ENCODE peak calls at places on chromosomes 12 and 14, in five cellular contexts. One of them, this sample, is unnamed. For H3K36me3, the result is how much of the 10 kb centered on the place peaks cover.

GRCh38 chr12:82174936-82175335 is 183.3 kb downstream of the CCDC59 start:
- DNase-seq in ovary: no peak
- DNase-seq in stomach: no peak
- DNase-seq in adrenal gland: no peak
- DNase-seq in K562: no peak
- DNase-seq in this sample: no peak

GRCh38 chr14:56532546-56532945 is 47.1 kb upstream of the TMEM260 start:
- DNase-seq in adrenal gland: no peak
- DNase-seq in stomach: no peak
- DNase-seq in ovary: no peak
- DNase-seq in K562: no peak
- DNase-seq in this sample: no peak

GRCh38 chr12:67161322-67161918 is 107.7 kb upstream of the CAND1 start:
- DNase-seq in stomach: peak
- DNase-seq in ovary: no peak
- DNase-seq in adrenal gland: peak
- DNase-seq in K562: peak
- DNase-seq in this sample: no peak

GRCh38 chr14:103905861-103906456 is 22.3 kb upstream of the TDRD9 start:
- DNase-seq in K562: no peak
- DNase-seq in adrenal gland: no peak
- DNase-seq in ovary: no peak
- DNase-seq in stomach: no peak
- DNase-seq in this sample: no peak

GRCh38 chr12:94297876-94298520 is 149.6 kb downstream of the PLXNC1 start:
- DNase-seq in stomach: no peak
- DNase-seq in ovary: no peak
- DNase-seq in adrenal gland: no peak
- DNase-seq in K562: no peak
- DNase-seq in this sample: no peak

GRCh38 chr12:61891632-61892031 is 368.6 kb upstream of the USP15 start:
- DNase-seq in stomach: no peak
- DNase-seq in K562: no peak
- DNase-seq in adrenal gland: peak
- DNase-seq in ovary: no peak
- DNase-seq in this sample: no peak

GRCh38 chr14:98120831-98121464 is 1151.0 kb downstream of the BCL11B start:
- DNase-seq in K562: no peak
- DNase-seq in ovary: no peak
- DNase-seq in stomach: no peak
- DNase-seq in adrenal gland: peak
- DNase-seq in this sample: no peak

GRCh38 chr14:100914597-100915021 is 11.1 kb upstream of the RTL1 start:
- DNase-seq in ovary: no peak
- DNase-seq in stomach: no peak
- DNase-seq in adrenal gland: no peak
- DNase-seq in K562: peak
- DNase-seq in this sample: no peak

GRCh38 chr12:24482044-24482443 is 466.9 kb downstream of the BCAT1 start:
- DNase-seq in K562: no peak
- DNase-seq in adrenal gland: no peak
- DNase-seq in ovary: no peak
- DNase-seq in stomach: no peak
- DNase-seq in this sample: no peak

GRCh38 chr12:119692410-119692809 is 24.5 kb downstream of the PRKAB1 start:
- DNase-seq in ovary: no peak
- DNase-seq in stomach: no peak
- DNase-seq in K562: no peak
- DNase-seq in adrenal gland: no peak
- DNase-seq in this sample: no peak

GRCh38 chr12:72264548-72265175 is 7.5 kb upstream of the TRHDE start:
- DNase-seq in ovary: no peak
- DNase-seq in stomach: no peak
- DNase-seq in adrenal gland: no peak
- DNase-seq in K562: peak
- DNase-seq in this sample: no peak

GRCh38 chr14:66539034-66539433 is 31.1 kb downstream of the GPHN start:
- DNase-seq in K562: no peak
- DNase-seq in ovary: no peak
- DNase-seq in adrenal gland: no peak
- DNase-seq in stomach: no peak
- DNase-seq in this sample: no peak

GRCh38 chr14:35932659-35933159 is 106.6 kb downstream of the BRMS1L start:
- DNase-seq in stomach: no peak
- DNase-seq in K562: no peak
- DNase-seq in ovary: no peak
- DNase-seq in adrenal gland: no peak
- DNase-seq in this sample: no peak

GRCh38 chr14:37384870-37385596 is 187.3 kb downstream of the MIPOL1 start:
- DNase-seq in K562: no peak
- DNase-seq in ovary: no peak
- DNase-seq in adrenal gland: no peak
- DNase-seq in stomach: no peak
- DNase-seq in this sample: no peak

GRCh38 chr14:71139058-71139946 is 232.0 kb downstream of the PCNX1 start:
- DNase-seq in ovary: peak
- DNase-seq in adrenal gland: peak
- DNase-seq in stomach: peak
- DNase-seq in K562: peak
- DNase-seq in this sample: no peak

GRCh38 chr12:6987956-6988573 is 17.4 kb downstream of the EMG1 start:
- DNase-seq in adrenal gland: no peak
- DNase-seq in K562: no peak
- DNase-seq in stomach: peak
- DNase-seq in ovary: no peak
- DNase-seq in this sample: no peak

GRCh38 chr14:95255487-95255886 is 64.2 kb downstream of the CLMN start:
- DNase-seq in ovary: no peak
- DNase-seq in adrenal gland: peak
- DNase-seq in K562: peak
- DNase-seq in stomach: peak
- DNase-seq in this sample: no peak

GRCh38 chr12:7152818-7153217 is 22.6 kb downstream of the CLSTN3 start:
- DNase-seq in K562: no peak
- DNase-seq in ovary: no peak
- DNase-seq in adrenal gland: no peak
- DNase-seq in stomach: no peak
- DNase-seq in this sample: no peak

GRCh38 chr12:122421815-122422737 is at the start of gene CLIP1:
- DNase-seq in K562: peak
- DNase-seq in adrenal gland: peak
- DNase-seq in ovary: peak
- DNase-seq in stomach: peak
- DNase-seq in this sample: peak

GRCh38 chr12:111254106-111254505 is 114.8 kb downstream of the PHETA1 start:
- DNase-seq in ovary: no peak
- DNase-seq in adrenal gland: no peak
- DNase-seq in stomach: no peak
- DNase-seq in K562: no peak
- DNase-seq in this sample: no peak

GRCh38 chr14:73785336-73785833 is 66.2 kb upstream of the PTGR2 start:
- DNase-seq in stomach: no peak
- DNase-seq in ovary: no peak
- DNase-seq in K562: peak
- DNase-seq in adrenal gland: peak
- DNase-seq in this sample: peak

GRCh38 chr14:63496837-63497400 is 46.3 kb downstream of the PPP2R5E start:
- DNase-seq in stomach: no peak
- DNase-seq in adrenal gland: no peak
- DNase-seq in K562: no peak
- DNase-seq in ovary: no peak
- DNase-seq in this sample: no peak

GRCh38 chr12:52611080-52611468 is 7.3 kb downstream of the KRT73 start:
- DNase-seq in K562: no peak
- DNase-seq in ovary: no peak
- DNase-seq in stomach: no peak
- DNase-seq in adrenal gland: no peak
- DNase-seq in this sample: no peak

GRCh38 chr14:94123868-94124267 is 5.5 kb downstream of the IFI27L2 start:
- DNase-seq in adrenal gland: no peak
- DNase-seq in stomach: peak
- DNase-seq in K562: no peak
- DNase-seq in ovary: no peak
- DNase-seq in this sample: no peak

GRCh38 chr12:53193040-53193439 is 12.3 kb upstream of the CSAD start:
- DNase-seq in ovary: no peak
- DNase-seq in K562: no peak
- DNase-seq in adrenal gland: no peak
- DNase-seq in stomach: no peak
- DNase-seq in this sample: no peak

GRCh38 chr12:10331642-10332239 is 24.1 kb downstream of the KLRD1 start:
- DNase-seq in ovary: no peak
- DNase-seq in adrenal gland: peak
- DNase-seq in K562: peak
- DNase-seq in stomach: no peak
- DNase-seq in this sample: no peak

GRCh38 chr12:48816148-48816854 is 2.0 kb upstream of the CACNB3 start:
- DNase-seq in ovary: no peak
- DNase-seq in K562: no peak
- DNase-seq in stomach: peak
- DNase-seq in adrenal gland: no peak
- DNase-seq in this sample: no peak

GRCh38 chr12:112850343-112850742 is 56.4 kb upstream of the OAS1 start:
- DNase-seq in ovary: no peak
- DNase-seq in K562: no peak
- DNase-seq in adrenal gland: no peak
- DNase-seq in stomach: no peak
- DNase-seq in this sample: no peak

GRCh38 chr12:75345531-75345930 is 11.1 kb downstream of the GLIPR1L1 start:
- DNase-seq in ovary: no peak
- DNase-seq in K562: no peak
- DNase-seq in stomach: no peak
- DNase-seq in adrenal gland: no peak
- DNase-seq in this sample: no peak

GRCh38 chr14:99668998-99669314 is 15.1 kb upstream of the CYP46A1 start:
- DNase-seq in adrenal gland: no peak
- DNase-seq in ovary: no peak
- DNase-seq in stomach: no peak
- DNase-seq in K562: no peak
- DNase-seq in this sample: no peak

GRCh38 chr14:99666533-99666932 is 17.6 kb upstream of the CYP46A1 start:
- DNase-seq in ovary: no peak
- DNase-seq in stomach: no peak
- DNase-seq in K562: no peak
- DNase-seq in adrenal gland: no peak
- DNase-seq in this sample: no peak

GRCh38 chr14:99668307-99668997 is 15.6 kb upstream of the CYP46A1 start:
- DNase-seq in adrenal gland: no peak
- DNase-seq in ovary: no peak
- DNase-seq in K562: no peak
- DNase-seq in stomach: no peak
- DNase-seq in this sample: no peak

GRCh38 chr14:99667821-99668220 is 16.3 kb upstream of the CYP46A1 start:
- DNase-seq in K562: no peak
- DNase-seq in stomach: no peak
- DNase-seq in ovary: no peak
- DNase-seq in adrenal gland: peak
- DNase-seq in this sample: no peak

DNA sequence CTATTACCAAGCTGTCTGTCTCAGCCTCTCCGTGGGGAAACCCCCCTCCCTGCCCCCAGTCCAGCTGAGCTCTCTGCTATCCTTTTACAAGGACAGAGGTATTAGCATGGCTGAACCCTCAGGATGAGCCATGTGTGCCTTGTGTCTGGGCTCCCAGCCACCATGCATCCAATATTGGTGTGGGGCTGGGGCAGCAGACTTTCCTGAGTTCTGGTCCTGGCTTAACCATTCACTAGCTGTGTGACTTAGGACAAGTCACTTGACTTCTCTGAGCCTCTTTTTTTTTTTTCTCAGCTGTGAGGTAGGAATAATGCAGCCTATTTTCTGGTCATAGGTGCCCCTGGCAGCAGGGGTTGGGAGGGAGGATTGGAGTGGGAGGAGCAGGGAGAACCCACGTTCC is 17.1 kb upstream of the CYP46A1 start:
- DNase-seq in adrenal gland: no peak
- DNase-seq in stomach: no peak
- DNase-seq in ovary: no peak
- DNase-seq in K562: no peak
- DNase-seq in this sample: no peak
- TF ChIP-seq POLR2A in adrenal gland: no peak
- TF ChIP-seq POLR2A in stomach: no peak
- TF ChIP-seq POLR2A in ovary: no peak
- TF ChIP-seq POLR2A in K562: no peak
- TF ChIP-seq POLR2A in this sample: no peak

GRCh38 chr12:110149104-110149660 is 25.0 kb downstream of the IFT81 start:
- DNase-seq in stomach: no peak
- DNase-seq in ovary: no peak
- DNase-seq in adrenal gland: no peak
- DNase-seq in K562: no peak
- DNase-seq in this sample: no peak
- H3K36me3 ChIP-seq in stomach: half or more
- H3K36me3 ChIP-seq in ovary: under half
- H3K36me3 ChIP-seq in adrenal gland: under half
- H3K36me3 ChIP-seq in K562: under half
- H3K36me3 ChIP-seq in this sample: under half

GRCh38 chr12:1185460-1186182 is 194.6 kb downstream of the ERC1 start:
- DNase-seq in ovary: no peak
- DNase-seq in K562: no peak
- DNase-seq in adrenal gland: no peak
- DNase-seq in stomach: no peak
- DNase-seq in this sample: no peak

GRCh38 chr12:1186298-1186697 is 195.3 kb downstream of the ERC1 start:
- DNase-seq in stomach: no peak
- DNase-seq in adrenal gland: no peak
- DNase-seq in ovary: no peak
- DNase-seq in K562: no peak
- DNase-seq in this sample: no peak

GRCh38 chr12:1184402-1184801 is 193.4 kb downstream of the ERC1 start:
- DNase-seq in K562: no peak
- DNase-seq in ovary: no peak
- DNase-seq in adrenal gland: no peak
- DNase-seq in stomach: no peak
- DNase-seq in this sample: no peak

GRCh38 chr12:1189163-1189562 is 198.1 kb downstream of the ERC1 start:
- DNase-seq in stomach: no peak
- DNase-seq in ovary: no peak
- DNase-seq in K562: no peak
- DNase-seq in adrenal gland: no peak
- DNase-seq in this sample: no peak
- H3K27ac ChIP-seq in stomach: no peak
- H3K27ac ChIP-seq in ovary: no peak
- H3K27ac ChIP-seq in K562: no peak
- H3K27ac ChIP-seq in adrenal gland: no peak
- H3K27ac ChIP-seq in this sample: no peak

GRCh38 chr12:31589896-31590729 is 823 bp downstream of the DENND5B start:
- DNase-seq in ovary: peak
- DNase-seq in adrenal gland: peak
- DNase-seq in stomach: peak
- DNase-seq in K562: peak
- DNase-seq in this sample: peak
- TF ChIP-seq POLR2A in ovary: peak
- TF ChIP-seq POLR2A in adrenal gland: peak
- TF ChIP-seq POLR2A in stomach: no peak
- TF ChIP-seq POLR2A in K562: peak
- TF ChIP-seq POLR2A in this sample: peak